ENCODE peak calls at places on chromosomes 3 and 15, in ten cellular contexts. C, M, Q, W, P, K, U, L, Z and F are unnamed samples.
A peak's percentile ranks its signal among the peaks of the same experiment; 100 is the strongest.

GRCh38 chr3:175410251-175410650 is 551.1 kb downstream of the NAALADL2 start:
- DNase-seq in P (no peak), M (no peak), Q (no peak), Z (no peak), W (no peak), K (no peak), C (peak; percentile 75), U (no peak), L (no peak), F (peak; percentile 46)

GRCh38 chr3:66095295-66096001 is 56.7 kb upstream of the MAGI1 start:
- DNase-seq in Z (no peak), U (no peak), M (no peak), C (no peak), W (no peak), Q (no peak), K (no peak), L (no peak), P (no peak), F (no peak)

GRCh38 chr3:27483117-27484001 is 825 bp downstream of the SLC4A7 start:
- DNase-seq in K (peak; percentile 26), U (no peak), Z (peak; percentile 37), W (peak; percentile 85), Q (peak; percentile 64), L (peak; percentile 63), M (peak; percentile 40), P (peak; percentile 33), C (peak; percentile 87), F (peak; percentile 86)

GRCh38 chr15:22968356-22968755 is 11.8 kb downstream of the CYFIP1 start:
- DNase-seq in C (peak; percentile 65), K (no peak), W (peak; percentile 96), M (peak; percentile 31), Q (no peak), U (no peak), Z (no peak), P (no peak), L (no peak), F (peak; percentile 96)

GRCh38 chr15:70243686-70244540 is 146.2 kb upstream of the TLE3 start:
- DNase-seq in K (no peak), M (no peak), L (no peak), U (no peak), Q (no peak), Z (no peak), W (no peak), P (no peak), C (no peak), F (no peak)

GRCh38 chr3:127159547-127159946 is 33.4 kb upstream of the PRR23E start:
- DNase-seq in C (no peak), M (no peak), K (no peak), W (no peak), Z (no peak), Q (no peak), U (no peak), L (no peak), P (no peak), F (no peak)

GRCh38 chr3:109241459-109241858 is 74.9 kb downstream of the DPPA2 start:
- DNase-seq in P (no peak), Q (no peak), L (no peak), C (no peak), K (no peak), U (no peak), W (no peak), Z (no peak), M (no peak), F (no peak)

GRCh38 chr3:117898722-117899121 is 1135.9 kb downstream of the IGSF11 start:
- DNase-seq in P (peak; percentile 11), Q (peak; percentile 31), Z (no peak), C (no peak), L (no peak), M (no peak), K (no peak), U (no peak), W (peak; percentile 42), F (peak; percentile 18)

GRCh38 chr3:147360936-147361670 is 45.2 kb downstream of the ZIC4 start:
- DNase-seq in L (no peak), P (no peak), W (peak; percentile 42), Q (no peak), Z (no peak), M (no peak), C (no peak), U (no peak), K (no peak), F (no peak)

GRCh38 chr3:97021778-97022177 is 207.4 kb downstream of the EPHA6 start:
- DNase-seq in Q (no peak), K (no peak), U (no peak), C (no peak), P (no peak), L (no peak), M (no peak), Z (no peak), W (no peak), F (no peak)

GRCh38 chr3:123038751-123039150 is 11.2 kb upstream of the SEMA5B start:
- DNase-seq in P (no peak), M (no peak), Q (no peak), U (no peak), L (no peak), W (no peak), K (no peak), C (no peak), Z (no peak), F (no peak)

GRCh38 chr15:62549345-62549970 is 384.4 kb upstream of the C2CD4B start:
- DNase-seq in M (no peak), L (no peak), U (no peak), Q (peak; percentile 46), K (no peak), P (peak; percentile 45), C (peak; percentile 24), W (peak; percentile 75), Z (peak; percentile 45), F (peak; percentile 57)

GRCh38 chr3:100532411-100532810 is 40.0 kb downstream of the TMEM45A start:
- DNase-seq in K (no peak), P (no peak), Z (no peak), U (no peak), C (no peak), L (no peak), W (no peak), Q (no peak), M (no peak), F (no peak)

GRCh38 chr15:87487484-87487883 is 769.1 kb downstream of the NTRK3 start:
- DNase-seq in C (no peak), P (no peak), Z (no peak), Q (no peak), K (no peak), L (no peak), M (no peak), U (no peak), W (no peak), F (no peak)

GRCh38 chr3:87082806-87083440 is 92.0 kb upstream of the VGLL3 start:
- DNase-seq in W (peak; percentile 88), M (peak; percentile 52), K (peak; percentile 6), L (no peak), C (peak; percentile 57), U (no peak), Z (peak; percentile 66), Q (peak; percentile 66), P (peak; percentile 56), F (peak; percentile 72)

GRCh38 chr3:66863205-66864135 is 134.6 kb upstream of the KBTBD8 start:
- DNase-seq in L (no peak), W (no peak), Z (no peak), U (no peak), Q (no peak), M (no peak), C (no peak), P (no peak), K (no peak), F (no peak)

GRCh38 chr3:126051741-126052140 is 32.2 kb downstream of the SLC41A3 start:
- DNase-seq in L (no peak), U (no peak), C (no peak), W (no peak), Q (no peak), P (no peak), K (no peak), Z (no peak), M (no peak), F (no peak)

GRCh38 chr15:82640672-82641071 is 6.5 kb downstream of the CPEB1 start:
- DNase-seq in U (no peak), W (no peak), K (no peak), C (no peak), Z (no peak), L (no peak), Q (peak; percentile 59), M (no peak), P (no peak), F (no peak)